ENCODE peak calls at places on chromosomes 12 and 14, in seven cellular contexts. One of them, this sample, is unnamed.

GRCh38 chr12:79773896-79774295 is 83.1 kb upstream of the PAWR start:
- DNase-seq in right atrium auricular region: no peak
- DNase-seq in fibroblast of villous mesenchyme: no peak
- DNase-seq in GM12878: no peak
- DNase-seq in psoas muscle: no peak
- DNase-seq in mucosa of descending colon: no peak
- DNase-seq in SK-N-SH: no peak
- DNase-seq in this sample: no peak

GRCh38 chr12:121009744-121010143 is 6.5 kb downstream of the C12orf43 start:
- DNase-seq in right atrium auricular region: no peak
- DNase-seq in fibroblast of villous mesenchyme: peak
- DNase-seq in GM12878: no peak
- DNase-seq in psoas muscle: no peak
- DNase-seq in mucosa of descending colon: peak
- DNase-seq in SK-N-SH: no peak
- DNase-seq in this sample: no peak

GRCh38 chr12:14275111-14275510 is 90.4 kb upstream of the ATF7IP start:
- DNase-seq in right atrium auricular region: no peak
- DNase-seq in fibroblast of villous mesenchyme: no peak
- DNase-seq in GM12878: no peak
- DNase-seq in psoas muscle: no peak
- DNase-seq in mucosa of descending colon: no peak
- DNase-seq in SK-N-SH: no peak
- DNase-seq in this sample: no peak

GRCh38 chr12:117190210-117190781 is at the start of gene FBXO21:
- DNase-seq in right atrium auricular region: peak
- DNase-seq in fibroblast of villous mesenchyme: peak
- DNase-seq in GM12878: peak
- DNase-seq in psoas muscle: peak
- DNase-seq in mucosa of descending colon: peak
- DNase-seq in SK-N-SH: peak
- DNase-seq in this sample: peak

GRCh38 chr12:40646456-40646855 is 45.8 kb upstream of the CNTN1 start:
- DNase-seq in right atrium auricular region: no peak
- DNase-seq in fibroblast of villous mesenchyme: no peak
- DNase-seq in GM12878: no peak
- DNase-seq in psoas muscle: no peak
- DNase-seq in mucosa of descending colon: no peak
- DNase-seq in SK-N-SH: no peak
- DNase-seq in this sample: no peak

GRCh38 chr12:46357438-46358324 is 14.9 kb downstream of the SLC38A2 start:
- DNase-seq in right atrium auricular region: no peak
- DNase-seq in fibroblast of villous mesenchyme: peak
- DNase-seq in GM12878: no peak
- DNase-seq in psoas muscle: no peak
- DNase-seq in mucosa of descending colon: no peak
- DNase-seq in SK-N-SH: no peak
- DNase-seq in this sample: no peak

GRCh38 chr14:65092340-65092739 is 10.0 kb downstream of the MAX start:
- DNase-seq in right atrium auricular region: no peak
- DNase-seq in fibroblast of villous mesenchyme: no peak
- DNase-seq in GM12878: no peak
- DNase-seq in psoas muscle: no peak
- DNase-seq in mucosa of descending colon: no peak
- DNase-seq in SK-N-SH: no peak
- DNase-seq in this sample: no peak

GRCh38 chr14:73627033-73627432 is 14.7 kb downstream of the ACOT6 start:
- DNase-seq in right atrium auricular region: no peak
- DNase-seq in fibroblast of villous mesenchyme: no peak
- DNase-seq in GM12878: no peak
- DNase-seq in psoas muscle: no peak
- DNase-seq in mucosa of descending colon: no peak
- DNase-seq in SK-N-SH: no peak
- DNase-seq in this sample: no peak

GRCh38 chr12:54220567-54220966 is 31.8 kb upstream of the SMUG1 start:
- DNase-seq in right atrium auricular region: no peak
- DNase-seq in fibroblast of villous mesenchyme: no peak
- DNase-seq in GM12878: no peak
- DNase-seq in psoas muscle: no peak
- DNase-seq in mucosa of descending colon: no peak
- DNase-seq in SK-N-SH: no peak
- DNase-seq in this sample: no peak

DNA sequence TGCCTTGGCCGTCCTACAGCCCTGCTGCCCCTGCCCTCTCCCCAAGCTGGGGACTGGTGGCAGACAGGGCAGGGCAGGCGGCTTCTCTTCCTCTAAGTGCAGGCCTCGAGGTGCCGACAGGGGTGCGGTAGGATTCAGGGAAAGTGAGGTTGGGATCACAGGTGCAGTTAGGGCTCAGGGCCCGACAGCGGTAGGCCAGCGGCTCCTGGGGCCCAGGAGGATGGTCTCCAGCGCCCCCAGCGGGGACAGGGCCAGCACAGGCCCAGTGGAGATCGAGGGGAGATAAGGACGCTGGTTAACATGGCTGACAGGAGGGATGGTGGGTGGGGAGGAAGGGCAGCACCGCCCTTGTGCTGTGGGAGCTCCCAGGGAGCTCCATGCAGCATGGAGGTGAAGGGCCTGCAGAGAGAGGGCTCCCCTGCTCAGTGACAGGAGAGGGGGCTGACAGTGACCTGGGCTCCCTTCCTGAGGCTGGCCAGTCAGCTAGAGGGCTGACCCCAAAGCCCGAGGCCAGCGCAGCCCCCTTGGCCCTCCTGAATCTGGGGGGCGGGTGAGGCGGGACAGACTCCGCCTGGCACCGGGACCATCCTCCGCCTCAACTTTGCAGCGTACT is 860 bp upstream of the CRIP1 start:
- DNase-seq in right atrium auricular region: no peak
- DNase-seq in fibroblast of villous mesenchyme: no peak
- DNase-seq in GM12878: no peak
- DNase-seq in psoas muscle: no peak
- DNase-seq in mucosa of descending colon: peak
- DNase-seq in SK-N-SH: peak
- DNase-seq in this sample: no peak
- TF ChIP-seq CTCF in right atrium auricular region: peak
- TF ChIP-seq CTCF in fibroblast of villous mesenchyme: peak
- TF ChIP-seq CTCF in GM12878: peak
- TF ChIP-seq CTCF in psoas muscle: peak
- TF ChIP-seq CTCF in mucosa of descending colon: no peak
- TF ChIP-seq CTCF in SK-N-SH: peak
- TF ChIP-seq CTCF in this sample: peak

GRCh38 chr12:17079251-17079909 is 473.4 kb upstream of the LMO3 start:
- DNase-seq in right atrium auricular region: no peak
- DNase-seq in fibroblast of villous mesenchyme: no peak
- DNase-seq in GM12878: no peak
- DNase-seq in psoas muscle: no peak
- DNase-seq in mucosa of descending colon: no peak
- DNase-seq in SK-N-SH: no peak
- DNase-seq in this sample: no peak
- TF ChIP-seq CTCF in right atrium auricular region: no peak
- TF ChIP-seq CTCF in fibroblast of villous mesenchyme: no peak
- TF ChIP-seq CTCF in GM12878: no peak
- TF ChIP-seq CTCF in psoas muscle: no peak
- TF ChIP-seq CTCF in mucosa of descending colon: no peak
- TF ChIP-seq CTCF in SK-N-SH: no peak
- TF ChIP-seq CTCF in this sample: peak

GRCh38 chr14:96635850-96636249 is 133.7 kb downstream of the PAPOLA start:
- DNase-seq in right atrium auricular region: peak
- DNase-seq in fibroblast of villous mesenchyme: no peak
- DNase-seq in GM12878: no peak
- DNase-seq in psoas muscle: no peak
- DNase-seq in mucosa of descending colon: no peak
- DNase-seq in SK-N-SH: peak
- DNase-seq in this sample: no peak
- TF ChIP-seq CTCF in right atrium auricular region: no peak
- TF ChIP-seq CTCF in fibroblast of villous mesenchyme: no peak
- TF ChIP-seq CTCF in GM12878: no peak
- TF ChIP-seq CTCF in psoas muscle: no peak
- TF ChIP-seq CTCF in mucosa of descending colon: no peak
- TF ChIP-seq CTCF in SK-N-SH: no peak
- TF ChIP-seq CTCF in this sample: no peak

DNA sequence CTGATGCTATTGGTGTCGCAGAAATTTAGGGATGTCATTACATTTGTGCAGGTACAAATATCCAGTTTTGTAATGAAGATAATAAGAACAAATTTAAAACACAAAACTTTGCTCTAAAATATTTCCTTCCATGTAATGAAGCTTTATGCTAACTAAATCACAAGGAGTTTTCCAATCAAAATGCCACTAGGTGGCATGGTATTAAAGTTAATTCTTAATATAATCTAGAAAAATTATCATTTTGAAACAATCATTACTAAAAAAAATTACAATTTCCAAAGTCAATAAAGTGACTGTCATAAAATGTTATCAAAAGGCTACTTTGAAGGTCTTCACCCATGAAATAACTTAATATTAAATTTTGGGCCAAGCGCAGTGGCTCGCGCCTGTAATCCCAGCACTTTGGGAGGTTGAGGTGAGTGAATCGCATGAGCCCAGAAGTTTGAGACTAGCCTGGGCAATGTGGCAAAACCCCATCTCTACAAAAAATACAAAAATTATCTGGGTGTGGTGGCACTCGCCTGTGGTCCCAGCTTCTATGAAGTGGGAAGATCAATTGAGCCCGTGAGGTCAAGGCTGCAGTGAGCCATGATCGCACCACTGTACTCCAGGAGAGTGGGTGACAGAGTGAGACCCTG is 77.4 kb downstream of the KIF21A start:
- DNase-seq in right atrium auricular region: no peak
- DNase-seq in fibroblast of villous mesenchyme: no peak
- DNase-seq in GM12878: no peak
- DNase-seq in psoas muscle: no peak
- DNase-seq in mucosa of descending colon: no peak
- DNase-seq in SK-N-SH: no peak
- DNase-seq in this sample: no peak
- TF ChIP-seq CTCF in right atrium auricular region: peak
- TF ChIP-seq CTCF in fibroblast of villous mesenchyme: no peak
- TF ChIP-seq CTCF in GM12878: no peak
- TF ChIP-seq CTCF in psoas muscle: peak
- TF ChIP-seq CTCF in mucosa of descending colon: no peak
- TF ChIP-seq CTCF in SK-N-SH: peak
- TF ChIP-seq CTCF in this sample: peak

DNA sequence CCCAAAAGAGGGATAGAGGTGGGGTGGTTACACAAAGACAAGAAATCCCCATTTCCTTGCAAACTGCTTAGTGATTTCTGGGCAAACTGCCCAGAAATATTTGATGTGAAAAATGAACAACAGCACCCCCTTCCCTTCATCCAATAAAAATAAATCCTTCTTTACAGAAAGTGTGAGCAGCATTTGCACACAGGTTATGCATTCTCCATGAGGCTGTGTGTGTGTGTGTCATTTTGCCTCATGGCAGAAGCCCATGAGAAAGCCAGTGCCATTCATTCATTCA is 17.2 kb upstream of the NRXN3 start:
- DNase-seq in right atrium auricular region: no peak
- DNase-seq in fibroblast of villous mesenchyme: no peak
- DNase-seq in GM12878: no peak
- DNase-seq in psoas muscle: no peak
- DNase-seq in mucosa of descending colon: no peak
- DNase-seq in SK-N-SH: no peak
- DNase-seq in this sample: no peak
- TF ChIP-seq CTCF in right atrium auricular region: no peak
- TF ChIP-seq CTCF in fibroblast of villous mesenchyme: no peak
- TF ChIP-seq CTCF in GM12878: no peak
- TF ChIP-seq CTCF in psoas muscle: no peak
- TF ChIP-seq CTCF in mucosa of descending colon: no peak
- TF ChIP-seq CTCF in SK-N-SH: no peak
- TF ChIP-seq CTCF in this sample: peak

DNA sequence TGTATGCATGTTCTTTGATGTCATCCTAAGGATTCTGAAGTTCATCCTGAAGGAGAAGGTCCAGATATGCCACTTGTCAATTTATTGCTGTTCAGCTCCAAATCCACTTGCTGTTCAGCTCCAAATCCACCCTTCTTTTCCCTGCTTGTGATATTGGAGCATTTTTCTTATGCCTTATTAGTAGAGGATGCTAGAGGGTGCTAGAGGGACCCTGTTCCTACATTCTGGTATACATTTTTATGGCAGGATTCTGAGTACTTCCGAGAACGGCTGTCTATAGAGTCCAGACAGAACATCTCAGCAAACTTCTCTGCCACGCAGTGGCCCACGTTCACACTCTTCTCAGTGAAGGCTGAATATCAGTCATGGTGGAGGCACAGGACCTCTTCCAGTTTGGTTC is 406.7 kb downstream of the NOVA1 start:
- DNase-seq in right atrium auricular region: no peak
- DNase-seq in fibroblast of villous mesenchyme: no peak
- DNase-seq in GM12878: no peak
- DNase-seq in psoas muscle: no peak
- DNase-seq in mucosa of descending colon: no peak
- DNase-seq in SK-N-SH: no peak
- DNase-seq in this sample: no peak
- TF ChIP-seq CTCF in right atrium auricular region: no peak
- TF ChIP-seq CTCF in fibroblast of villous mesenchyme: no peak
- TF ChIP-seq CTCF in GM12878: no peak
- TF ChIP-seq CTCF in psoas muscle: no peak
- TF ChIP-seq CTCF in mucosa of descending colon: no peak
- TF ChIP-seq CTCF in SK-N-SH: peak
- TF ChIP-seq CTCF in this sample: peak

GRCh38 chr12:113980537-113981337 is 14.6 kb upstream of the RBM19 start:
- DNase-seq in right atrium auricular region: no peak
- DNase-seq in fibroblast of villous mesenchyme: peak
- DNase-seq in GM12878: no peak
- DNase-seq in psoas muscle: no peak
- DNase-seq in mucosa of descending colon: peak
- DNase-seq in SK-N-SH: peak
- DNase-seq in this sample: no peak
- TF ChIP-seq CTCF in right atrium auricular region: peak
- TF ChIP-seq CTCF in fibroblast of villous mesenchyme: peak
- TF ChIP-seq CTCF in GM12878: peak
- TF ChIP-seq CTCF in psoas muscle: peak
- TF ChIP-seq CTCF in mucosa of descending colon: peak
- TF ChIP-seq CTCF in SK-N-SH: peak
- TF ChIP-seq CTCF in this sample: peak

This sample was measured in chondrocyte.